ENCODE peak calls at places on chromosomes 5 and 9, in five cellular contexts. M is lower lobe of right lung; F is left lung; W is activated T-cell treated with anti-CD3 and anti-CD28 coated beads for 1 hour; J is stimulated activated CD8-positive, alpha-beta memory T cell treated with anti-CD3 and anti-CD28 coated beads, Interleukin-4, amount 100 ng/mL, for 4 hours. L is an unnamed sample.

GRCh38 chr5:149550267-149550582 is 1.0 kb downstream of the CSNK1A1 start:
- DNase-seq in M (no peak), F (no peak), W (no peak), J (no peak), L (no peak)

GRCh38 chr9:1331546-1331945 is 281.4 kb downstream of the DMRT2 start:
- DNase-seq in M (no peak), F (no peak), W (no peak), J (no peak), L (no peak)

GRCh38 chr9:89052470-89053097 is 61.3 kb downstream of the S1PR3 start:
- DNase-seq in M (no peak), F (no peak), W (no peak), J (no peak), L (peak)

GRCh38 chr9:86575825-86576488 is 221.7 kb upstream of the TUT7 start:
- DNase-seq in M (no peak), F (no peak), W (no peak), J (no peak), L (no peak)

GRCh38 chr9:134889386-134890214 is 9.0 kb downstream of the FCN2 start:
- DNase-seq in M (peak), F (peak), W (no peak), J (no peak), L (peak)

GRCh38 chr5:142426129-142426641 is 101.4 kb upstream of the SPRY4 start:
- DNase-seq in M (no peak), F (no peak), W (no peak), J (no peak), L (no peak)

GRCh38 chr5:14929293-14930065 is 57.9 kb upstream of the ANKH start:
- DNase-seq in M (no peak), F (no peak), W (no peak), J (no peak), L (no peak)

GRCh38 chr9:111866976-111867375 is 29.6 kb upstream of the UGCG start:
- DNase-seq in M (no peak), F (no peak), W (no peak), J (no peak), L (no peak)

GRCh38 chr5:124929000-124929399 is 182.6 kb upstream of the ZNF608 start:
- DNase-seq in M (no peak), F (no peak), W (no peak), J (no peak), L (no peak)

GRCh38 chr9:79489241-79490000 is 82.3 kb upstream of the TLE4 start:
- DNase-seq in M (no peak), F (no peak), W (no peak), J (no peak), L (no peak)

GRCh38 chr9:109382585-109382984 is 61.7 kb upstream of the EPB41L4B start:
- DNase-seq in M (no peak), F (no peak), W (no peak), J (no peak), L (no peak)

GRCh38 chr9:72657023-72657422 is 135.6 kb downstream of the TMC1 start:
- DNase-seq in M (no peak), F (no peak), W (no peak), J (no peak), L (no peak)

GRCh38 chr9:12716823-12717222 is 23.6 kb downstream of the TYRP1 start:
- DNase-seq in M (no peak), F (no peak), W (no peak), J (no peak), L (no peak)

GRCh38 chr5:124481419-124481818 is 265.0 kb downstream of the ZNF608 start:
- DNase-seq in M (no peak), F (no peak), W (no peak), J (no peak), L (no peak)

GRCh38 chr5:147617191-147617606 is 107.3 kb upstream of the DPYSL3 start:
- DNase-seq in M (no peak), F (no peak), W (no peak), J (no peak), L (no peak)

GRCh38 chr5:139304391-139305324 is 11.1 kb downstream of the MATR3 start:
- DNase-seq in M (no peak), F (no peak), W (no peak), J (no peak), L (no peak)

GRCh38 chr5:88141695-88141979 is 127.0 kb downstream of the TMEM161B start:
- DNase-seq in M (no peak), F (no peak), W (no peak), J (no peak), L (no peak)

GRCh38 chr9:36855443-36856315 is 178.4 kb downstream of the PAX5 start:
- DNase-seq in M (no peak), F (peak), W (no peak), J (no peak), L (no peak)

GRCh38 chr5:37615184-37615583 is 224.7 kb downstream of the GDNF start:
- DNase-seq in M (no peak), F (no peak), W (no peak), J (no peak), L (no peak)

GRCh38 chr5:169071-169727 is 22.1 kb upstream of the LRRC14B start:
- DNase-seq in M (peak), F (peak), W (no peak), J (no peak), L (no peak)

GRCh38 chr5:113255579-113256210 is 179.1 kb downstream of the TSSK1B start:
- DNase-seq in M (no peak), F (no peak), W (no peak), J (no peak), L (no peak)

GRCh38 chr9:98870782-98871455 is 63.4 kb downstream of the GALNT12 start:
- DNase-seq in M (no peak), F (no peak), W (no peak), J (no peak), L (no peak)

GRCh38 chr5:79702606-79703380 is 13.2 kb downstream of the CMYA5 start:
- DNase-seq in M (no peak), F (no peak), W (peak), J (no peak), L (no peak)

GRCh38 chr5:66829826-66830225 is 233.6 kb downstream of the MAST4 start:
- DNase-seq in M (no peak), F (no peak), W (no peak), J (no peak), L (no peak)

GRCh38 chr5:138979684-138980275 is 104.6 kb upstream of the LRRTM2 start:
- DNase-seq in M (no peak), F (no peak), W (no peak), J (no peak), L (no peak)

GRCh38 chr5:137822158-137822764 is 45.4 kb upstream of the MYOT start:
- DNase-seq in M (no peak), F (no peak), W (no peak), J (no peak), L (no peak)

L was measured in esophagus muscularis mucosa.